ENCODE peak calls at places on chromosomes 4 and X, in four cellular contexts. One of them, this sample, is unnamed.

GRCh38 chr4:79869597-79870336 is 203.3 kb downstream of the ANTXR2 start:
- DNase-seq in caudate nucleus: no peak
- DNase-seq in AG10803: no peak
- DNase-seq in GM13977: no peak
- DNase-seq in this sample: no peak

GRCh38 chr4:825063-825968 is 613 bp downstream of the CPLX1 start:
- DNase-seq in caudate nucleus: no peak
- DNase-seq in AG10803: no peak
- DNase-seq in GM13977: peak; percentile 79
- DNase-seq in this sample: no peak

GRCh38 chr4:7462509-7462971 is 27.8 kb upstream of the PSAPL1 start:
- DNase-seq in caudate nucleus: peak; percentile 14
- DNase-seq in AG10803: peak; percentile 27
- DNase-seq in GM13977: no peak
- DNase-seq in this sample: peak; percentile 25

GRCh38 chrX:78092296-78092695 is 11.8 kb upstream of the PGK1 start:
- DNase-seq in caudate nucleus: no peak
- DNase-seq in AG10803: peak; percentile 48
- DNase-seq in GM13977: no peak
- DNase-seq in this sample: peak; percentile 18

GRCh38 chr4:105346869-105347268 is 127.0 kb downstream of the PPA2 start:
- DNase-seq in caudate nucleus: no peak
- DNase-seq in AG10803: no peak
- DNase-seq in GM13977: no peak
- DNase-seq in this sample: no peak

GRCh38 chrX:145817299-145817665 is 347 bp upstream of the SLITRK2 start:
- DNase-seq in caudate nucleus: peak; percentile 47
- DNase-seq in AG10803: no peak
- DNase-seq in GM13977: no peak
- DNase-seq in this sample: no peak

GRCh38 chr4:101953949-101954348 is 163.4 kb downstream of the BANK1 start:
- DNase-seq in caudate nucleus: no peak
- DNase-seq in AG10803: peak; percentile 80
- DNase-seq in GM13977: no peak
- DNase-seq in this sample: no peak

GRCh38 chrX:39308126-39308525 is 506.9 kb downstream of the MID1IP1 start:
- DNase-seq in caudate nucleus: no peak
- DNase-seq in AG10803: no peak
- DNase-seq in GM13977: no peak
- DNase-seq in this sample: no peak

GRCh38 chrX:57104406-57104805 is 16.9 kb downstream of the SPIN2B start:
- DNase-seq in caudate nucleus: no peak
- DNase-seq in AG10803: no peak
- DNase-seq in GM13977: no peak
- DNase-seq in this sample: no peak

GRCh38 chrX:153738056-153738605 is 13.5 kb downstream of the ABCD1 start:
- DNase-seq in caudate nucleus: no peak
- DNase-seq in AG10803: no peak
- DNase-seq in GM13977: peak; percentile 9
- DNase-seq in this sample: no peak

GRCh38 chr4:5524900-5525299 is 183.5 kb downstream of the EVC2 start:
- DNase-seq in caudate nucleus: no peak
- DNase-seq in AG10803: peak; percentile 64
- DNase-seq in GM13977: no peak
- DNase-seq in this sample: peak; percentile 37

GRCh38 chr4:71230258-71230594 is 108.6 kb upstream of the SLC4A4 start:
- DNase-seq in caudate nucleus: no peak
- DNase-seq in AG10803: peak; percentile 56
- DNase-seq in GM13977: no peak
- DNase-seq in this sample: no peak